ENCODE peak calls at places on chromosomes 6 and 20, in seven cellular contexts. Q, U, L, E, A, D and W are unnamed samples.
A peak's percentile ranks its signal among the peaks of the same experiment; 100 is the strongest.

GRCh38 chr6:71621918-71622519 is 264.3 kb upstream of the RIMS1 start:
- DNase-seq in Q (peak; percentile 67), U (no peak), L (no peak), E (peak; percentile 29), A (no peak), D (no peak), W (no peak)

GRCh38 chr20:513429-513828 is 30.2 kb downstream of the CSNK2A1 start:
- DNase-seq in Q (peak; percentile 45), U (no peak), L (no peak), E (peak; percentile 10), A (no peak), D (no peak), W (no peak)

GRCh38 chr20:62136283-62137091 is 6.7 kb downstream of the PSMA7 start:
- DNase-seq in Q (peak; percentile 80), U (peak; percentile 33), L (peak; percentile 61), E (peak; percentile 74), A (peak; percentile 77), D (no peak), W (peak; percentile 71)

GRCh38 chr20:52975024-52975732 is 3.0 kb downstream of the TSHZ2 start:
- DNase-seq in Q (no peak), U (no peak), L (no peak), E (no peak), A (peak; percentile 48), D (no peak), W (peak; percentile 26)

GRCh38 chr20:43431120-43431519 is 26.6 kb upstream of the SRSF6 start:
- DNase-seq in Q (no peak), U (no peak), L (no peak), E (no peak), A (no peak), D (no peak), W (no peak)

GRCh38 chr6:110320307-110320706 is 37.8 kb downstream of the METTL24 start:
- DNase-seq in Q (no peak), U (no peak), L (no peak), E (no peak), A (no peak), D (no peak), W (no peak)

GRCh38 chr6:168875811-168876576 is 377.7 kb downstream of the THBS2 start:
- DNase-seq in Q (no peak), U (no peak), L (no peak), E (no peak), A (no peak), D (no peak), W (no peak)

GRCh38 chr6:68635706-68636513 is 828 bp downstream of the ADGRB3 start:
- DNase-seq in Q (peak; percentile 73), U (no peak), L (peak; percentile 21), E (peak; percentile 32), A (no peak), D (peak; percentile 21), W (peak; percentile 27)

GRCh38 chr6:170186006-170186908 is 104.6 kb downstream of the DLL1 start:
- DNase-seq in Q (no peak), U (no peak), L (no peak), E (no peak), A (no peak), D (no peak), W (no peak)

GRCh38 chr20:63161176-63161651 is 54.7 kb downstream of the YTHDF1 start:
- DNase-seq in Q (no peak), U (no peak), L (no peak), E (no peak), A (no peak), D (no peak), W (no peak)

GRCh38 chr20:45985573-45985972 is 13.6 kb upstream of the ZNF335 start:
- DNase-seq in Q (no peak), U (no peak), L (no peak), E (no peak), A (no peak), D (no peak), W (no peak)

GRCh38 chr6:112253505-112253841 is 894 bp downstream of the LAMA4 start:
- DNase-seq in Q (peak; percentile 11), U (no peak), L (peak; percentile 31), E (no peak), A (no peak), D (peak; percentile 20), W (no peak)

GRCh38 chr6:13328076-13328874 is at the start of gene TBC1D7:
- DNase-seq in Q (peak; percentile 87), U (peak; percentile 87), L (peak; percentile 94), E (peak; percentile 98), A (peak; percentile 95), D (peak; percentile 86), W (peak; percentile 95)

GRCh38 chr20:54122189-54122588 is 51.6 kb downstream of the CYP24A1 start:
- DNase-seq in Q (no peak), U (no peak), L (no peak), E (no peak), A (no peak), D (no peak), W (no peak)

GRCh38 chr20:64082126-64082638 is 2.0 kb downstream of the LKAAEAR1 start:
- DNase-seq in Q (peak; percentile 33), U (no peak), L (no peak), E (no peak), A (no peak), D (no peak), W (no peak)

GRCh38 chr6:124964764-124965105 is 2.5 kb downstream of the RNF217 start:
- DNase-seq in Q (no peak), U (no peak), L (no peak), E (peak; percentile 14), A (no peak), D (no peak), W (no peak)

GRCh38 chr6:152054441-152054840 is 247.0 kb downstream of the ESR1 start:
- DNase-seq in Q (no peak), U (no peak), L (no peak), E (no peak), A (no peak), D (no peak), W (no peak)

GRCh38 chr6:162198925-162199324 is 528.6 kb downstream of the PRKN start:
- DNase-seq in Q (no peak), U (no peak), L (no peak), E (no peak), A (no peak), D (no peak), W (no peak)

GRCh38 chr6:105304366-105304765 is 98.5 kb downstream of the PREP start:
- DNase-seq in Q (no peak), U (no peak), L (no peak), E (no peak), A (no peak), D (no peak), W (no peak)

GRCh38 chr6:101614774-101615173 is 221.3 kb downstream of the GRIK2 start:
- DNase-seq in Q (no peak), U (no peak), L (no peak), E (peak; percentile 8), A (no peak), D (no peak), W (no peak)

GRCh38 chr6:75368151-75368779 is 83.7 kb upstream of the TMEM30A start:
- DNase-seq in Q (peak; percentile 19), U (no peak), L (peak; percentile 48), E (no peak), A (peak; percentile 36), D (peak; percentile 68), W (no peak)

GRCh38 chr20:47057661-47058060 is 163.0 kb downstream of the EYA2 start:
- DNase-seq in Q (no peak), U (no peak), L (no peak), E (no peak), A (no peak), D (no peak), W (no peak)

GRCh38 chr6:19433101-19433500 is 404.1 kb upstream of the ID4 start:
- DNase-seq in Q (peak; percentile 8), U (no peak), L (no peak), E (no peak), A (no peak), D (peak; percentile 66), W (no peak)

GRCh38 chr20:47857994-47858557 is 72.8 kb upstream of the SULF2 start:
- DNase-seq in Q (no peak), U (no peak), L (peak; percentile 42), E (peak; percentile 65), A (no peak), D (no peak), W (no peak)

GRCh38 chr6:45421700-45422540 is 44.2 kb upstream of the SUPT3H start:
- DNase-seq in Q (no peak), U (peak; percentile 61), L (peak; percentile 65), E (peak; percentile 86), A (peak; percentile 57), D (peak; percentile 52), W (peak; percentile 73)

GRCh38 chr6:111606620-111607115 is 990 bp upstream of the TRAF3IP2 start:
- DNase-seq in Q (no peak), U (no peak), L (no peak), E (no peak), A (no peak), D (no peak), W (no peak)

GRCh38 chr6:129009856-129010255 is 126.9 kb downstream of the LAMA2 start:
- DNase-seq in Q (no peak), U (no peak), L (no peak), E (no peak), A (no peak), D (no peak), W (no peak)

GRCh38 chr20:43572891-43573290 is 14.1 kb downstream of the SGK2 start:
- DNase-seq in Q (no peak), U (no peak), L (no peak), E (peak; percentile 3), A (no peak), D (no peak), W (no peak)

GRCh38 chr6:14055541-14055940 is 62.0 kb upstream of the CD83 start:
- DNase-seq in Q (no peak), U (no peak), L (no peak), E (no peak), A (no peak), D (peak; percentile 82), W (no peak)

GRCh38 chr20:4444404-4444803 is 277.3 kb upstream of the PRND start:
- DNase-seq in Q (no peak), U (no peak), L (no peak), E (peak; percentile 66), A (no peak), D (no peak), W (no peak)

GRCh38 chr20:62069741-62070216 is 4.1 kb upstream of the TAF4 start:
- DNase-seq in Q (no peak), U (no peak), L (no peak), E (peak; percentile 67), A (no peak), D (no peak), W (no peak)

GRCh38 chr6:109073344-109074235 is 21.1 kb downstream of the SESN1 start:
- DNase-seq in Q (peak; percentile 87), U (no peak), L (peak; percentile 46), E (peak; percentile 49), A (no peak), D (peak; percentile 87), W (peak; percentile 48)

GRCh38 chr20:57980526-57980925 is 247.9 kb downstream of the ANKRD60 start:
- DNase-seq in Q (no peak), U (no peak), L (no peak), E (no peak), A (no peak), D (no peak), W (no peak)

GRCh38 chr6:32129297-32130088 is 595 bp downstream of the FKBPL start:
- DNase-seq in Q (no peak), U (no peak), L (no peak), E (no peak), A (no peak), D (no peak), W (no peak)

GRCh38 chr6:137272403-137272802 is 53.2 kb upstream of the IFNGR1 start:
- DNase-seq in Q (no peak), U (no peak), L (no peak), E (no peak), A (no peak), D (no peak), W (no peak)

GRCh38 chr6:26044140-26045045 is 42.8 kb upstream of the HFE start:
- DNase-seq in Q (peak; percentile 60), U (no peak), L (no peak), E (peak; percentile 11), A (no peak), D (peak; percentile 65), W (peak; percentile 68)

GRCh38 chr6:131914967-131915751 is 36.0 kb downstream of the CCN2 start:
- DNase-seq in Q (peak; percentile 48), U (peak; percentile 18), L (peak; percentile 46), E (peak; percentile 73), A (peak; percentile 75), D (peak; percentile 54), W (peak; percentile 45)

GRCh38 chr6:2900821-2901644 is 2.1 kb downstream of the SERPINB9 start:
- DNase-seq in Q (peak; percentile 66), U (peak; percentile 57), L (peak; percentile 51), E (peak; percentile 40), A (no peak), D (no peak), W (no peak)